ENCODE peak calls at places on chromosomes 5 and 9, in ten cellular contexts. S is IMR-90, X is vagina, I is endothelial cell of umbilical vein, A is heart left ventricle, O is stomach, Q is H1, P is transverse colon, J is A549, K is thyroid gland. E is an unnamed sample.

GRCh38 chr9:86485359-86485758 is 131.1 kb upstream of the TUT7 start:
- DNase-seq in K (no peak), P (no peak), Q (no peak), J (no peak), X (no peak), A (no peak), I (no peak), S (no peak), O (no peak), E (no peak)

GRCh38 chr5:68839019-68839552 is 254.7 kb upstream of the SLC30A5 start:
- DNase-seq in S (no peak), Q (no peak), X (no peak), A (no peak), K (peak; percentile 2), I (no peak), P (no peak), O (no peak), J (no peak), E (peak; percentile 91)

GRCh38 chr9:108217601-108218190 is 638.1 kb downstream of the ACTL7B start:
- DNase-seq in S (no peak), I (no peak), Q (no peak), X (no peak), K (no peak), O (no peak), A (no peak), J (no peak), P (no peak), E (no peak)

GRCh38 chr9:118482311-118482710 is 778.1 kb downstream of the TLR4 start:
- DNase-seq in X (no peak), O (no peak), S (no peak), Q (no peak), K (no peak), A (no peak), I (no peak), J (no peak), P (no peak), E (no peak)

GRCh38 chr9:20048985-20049384 is 260.1 kb upstream of the SLC24A2 start:
- DNase-seq in Q (no peak), P (no peak), S (no peak), X (no peak), J (no peak), A (no peak), K (no peak), O (no peak), I (no peak), E (no peak)

GRCh38 chr5:170495796-170496195 is 8.0 kb upstream of the KCNIP1 start:
- DNase-seq in J (no peak), I (no peak), Q (no peak), X (no peak), A (no peak), P (no peak), O (no peak), S (no peak), K (no peak), E (no peak)

GRCh38 chr9:121888438-121888775 is 204.7 kb downstream of the TTLL11 start:
- DNase-seq in P (no peak), K (no peak), X (no peak), S (peak; percentile 85), J (peak; percentile 26), A (no peak), O (no peak), Q (no peak), I (no peak), E (no peak)

GRCh38 chr9:38388283-38389223 is 3.9 kb upstream of the ALDH1B1 start:
- DNase-seq in K (no peak), I (no peak), Q (no peak), X (no peak), J (no peak), O (no peak), S (peak; percentile 63), P (no peak), A (no peak), E (no peak)

GRCh38 chr5:152676177-152676576 is 271.1 kb upstream of the NMUR2 start:
- DNase-seq in S (no peak), I (no peak), X (no peak), A (no peak), P (no peak), K (no peak), Q (no peak), O (no peak), J (no peak), E (no peak)

DNA sequence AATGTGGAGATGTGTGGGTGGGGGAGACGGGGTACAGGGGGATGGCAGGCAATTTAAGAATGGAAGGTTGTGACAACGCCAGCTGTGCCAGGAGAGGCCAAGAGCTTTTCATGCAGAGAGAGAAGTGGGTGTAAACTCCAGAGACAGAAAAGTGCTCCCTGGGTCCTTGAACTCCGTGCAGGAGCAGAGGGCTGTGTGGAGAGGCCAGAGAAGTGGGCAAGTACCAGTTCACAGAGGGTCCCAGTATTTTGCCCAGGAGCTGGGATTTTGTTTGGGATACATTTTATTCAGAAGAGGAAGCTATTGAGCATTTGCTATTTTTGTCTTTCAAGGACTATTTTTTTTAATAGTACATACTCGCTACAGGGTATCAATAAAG is 19.5 kb upstream of the TCERG1 start:
- DNase-seq in O (no peak), S (no peak), I (no peak), J (no peak), X (no peak), Q (no peak), P (no peak), A (no peak), K (no peak), E (no peak)
- TF ChIP-seq POLR2A in O (no peak), S (no peak), I (no peak), J (no peak), X (no peak), Q (no peak), P (no peak), A (no peak), K (no peak), E (no peak)

DNA sequence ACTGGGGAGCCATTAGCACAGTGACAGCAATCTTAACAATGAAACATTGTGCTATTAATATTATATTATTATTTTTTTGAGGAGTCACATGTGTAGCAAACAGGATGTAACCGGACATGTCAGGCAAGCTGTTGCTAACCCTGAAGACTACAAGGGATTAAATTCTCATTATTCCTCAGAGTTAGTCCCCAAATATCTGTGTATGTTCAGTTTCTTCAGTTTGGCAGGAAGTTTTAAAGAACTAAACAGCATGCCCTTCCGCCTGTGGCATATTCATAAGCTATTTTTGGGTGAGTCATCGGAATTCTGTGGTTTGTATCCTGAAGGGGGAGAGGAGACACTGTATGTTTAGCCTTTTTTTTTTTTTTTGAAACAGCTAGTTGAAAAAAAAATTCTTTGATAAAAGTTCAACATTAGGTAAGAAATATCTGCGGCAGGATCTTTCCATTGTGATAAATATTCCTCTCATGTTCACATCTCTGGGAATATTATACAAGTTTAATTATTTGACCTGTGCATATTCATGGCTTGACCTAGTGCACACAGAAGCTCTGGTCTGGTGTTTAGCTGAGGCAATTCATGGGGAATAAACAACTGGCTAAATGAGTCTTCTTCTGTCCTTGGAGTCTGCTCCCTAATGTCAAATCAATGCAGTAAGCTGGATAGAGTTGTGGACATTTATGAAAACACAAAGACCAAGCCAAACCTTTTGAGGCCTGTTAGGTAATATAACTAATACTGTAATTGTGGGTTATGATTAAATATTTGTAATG is 202.7 kb upstream of the CDKN2B start:
- DNase-seq in O (no peak), S (peak; percentile 93), K (no peak), P (no peak), J (peak; percentile 80), X (no peak), Q (no peak), A (no peak), I (peak; percentile 92), E (no peak)
- H3K4me3 ChIP-seq in O (no peak overlapping the region), S (no peak overlapping the region), K (no peak overlapping the region), P (no peak overlapping the region), J (no peak overlapping the region), X (no peak overlapping the region), Q (no peak overlapping the region), A (no peak overlapping the region), I (no peak overlapping the region), E (no peak overlapping the region)

GRCh38 chr5:135833961-135834638 is 363 bp upstream of the SLC25A48 start:
- DNase-seq in J (no peak), Q (no peak), O (no peak), I (no peak), P (no peak), A (no peak), X (peak; percentile 77), K (no peak), S (no peak), E (peak; percentile 67)
- TF ChIP-seq CTCF in J (no peak), Q (no peak), O (peak; percentile 14), I (peak; percentile 73), P (peak; percentile 68), A (no peak), X (no peak), K (no peak), S (no peak), E (no peak)

GRCh38 chr5:149135536-149136201 is 5.6 kb upstream of the ABLIM3 start:
- DNase-seq in S (peak; percentile 92), O (no peak), I (peak; percentile 89), Q (no peak), J (no peak), K (no peak), A (no peak), X (no peak), P (no peak), E (no peak)

GRCh38 chr5:149134778-149135169 is 6.5 kb upstream of the ABLIM3 start:
- DNase-seq in J (no peak), Q (no peak), I (no peak), S (no peak), K (no peak), X (no peak), A (no peak), O (no peak), P (no peak), E (no peak)

GRCh38 chr5:149132474-149132873 is 8.8 kb upstream of the ABLIM3 start:
- DNase-seq in J (no peak), S (peak; percentile 35), I (no peak), X (no peak), A (no peak), K (no peak), O (no peak), P (no peak), Q (no peak), E (no peak)

GRCh38 chr5:149130932-149131273 is 10.4 kb upstream of the ABLIM3 start:
- DNase-seq in K (no peak), J (no peak), I (no peak), P (no peak), A (no peak), Q (no peak), X (no peak), S (no peak), O (no peak), E (no peak)

DNA sequence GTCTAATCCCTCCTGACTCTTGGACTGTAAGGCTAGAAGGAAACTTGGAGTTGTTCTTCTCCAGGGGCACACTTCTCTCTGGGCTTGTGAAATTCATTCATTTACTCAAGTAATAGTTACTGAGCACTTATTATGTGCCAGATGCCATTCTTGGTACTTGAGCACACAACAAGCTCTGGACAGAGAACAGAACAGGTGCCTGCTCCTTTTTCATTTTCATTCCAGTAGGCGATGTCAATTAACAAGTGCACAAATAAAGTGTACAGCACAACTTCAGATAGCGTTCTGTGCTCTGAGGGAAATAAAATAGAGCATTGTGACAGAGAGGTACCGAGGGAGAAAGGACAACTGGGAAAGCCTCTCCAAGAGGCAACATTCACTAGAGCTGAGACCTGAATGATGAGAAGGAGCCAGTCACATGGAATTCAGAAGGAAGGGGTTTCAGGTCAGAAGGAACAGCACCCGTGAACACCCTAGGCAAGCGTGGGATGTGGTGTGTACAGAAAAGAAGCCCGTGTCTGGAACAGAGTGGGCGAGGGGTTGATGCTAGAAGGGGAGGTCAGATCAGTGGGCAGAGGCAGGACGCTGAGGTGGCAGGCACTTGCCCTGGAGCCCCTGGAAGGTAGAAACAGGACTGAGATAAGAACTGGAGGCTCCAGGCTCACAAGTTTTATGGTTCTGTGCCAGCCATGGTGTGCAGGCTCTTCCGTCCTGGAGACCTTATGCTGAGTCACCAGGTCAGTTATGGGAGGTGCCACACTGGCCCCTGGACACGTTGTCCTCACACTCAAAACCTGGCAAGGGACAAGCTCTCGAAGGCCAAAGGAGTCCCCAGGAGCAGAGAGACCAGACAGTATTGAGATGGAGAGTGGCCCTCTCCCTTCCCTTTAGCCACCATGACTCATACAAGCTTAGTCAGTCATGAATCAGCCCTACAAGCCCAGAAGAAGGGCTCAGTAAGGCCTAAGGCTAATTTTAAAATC is 7.2 kb upstream of the ABLIM3 start:
- DNase-seq in A (peak; percentile 60), Q (no peak), J (peak; percentile 62), I (peak; percentile 79), O (peak; percentile 55), X (no peak), K (peak; percentile 24), S (peak; percentile 92), P (no peak), E (no peak)
- TF ChIP-seq POLR2A in A (no peak), Q (no peak), J (no peak), I (no peak), O (no peak), X (no peak), K (no peak), S (peak; percentile 20), P (no peak), E (no peak)